ENCODE peak calls at places on chromosomes 5 and 9, in seven cellular contexts. J, B, Q, D, W, M and G are unnamed samples.

GRCh38 chr5:142115937-142116614 is 7.5 kb downstream of the NDFIP1 start:
- DNase-seq in M (peak; percentile 58), Q (no peak), D (no peak), J (peak; percentile 49), W (no peak), B (peak; percentile 41), G (no peak)

GRCh38 chr9:89678394-89679005 is 73.7 kb downstream of the GADD45G start:
- DNase-seq in M (no peak), B (no peak), W (no peak), D (no peak), J (no peak), Q (no peak), G (no peak)

GRCh38 chr9:69090943-69091342 is 55.4 kb downstream of the FXN start:
- DNase-seq in W (no peak), J (no peak), Q (no peak), D (no peak), B (no peak), M (no peak), G (no peak)

GRCh38 chr9:36162211-36162610 is 7.0 kb upstream of the CCIN start:
- DNase-seq in J (no peak), B (no peak), M (no peak), Q (no peak), W (no peak), D (no peak), G (no peak)

GRCh38 chr5:67173959-67174358 is 22.6 kb downstream of the CD180 start:
- DNase-seq in Q (no peak), D (no peak), W (no peak), M (no peak), B (no peak), J (no peak), G (no peak)

GRCh38 chr9:73050887-73051550 is 98.2 kb upstream of the ALDH1A1 start:
- DNase-seq in J (no peak), B (no peak), Q (no peak), W (no peak), D (no peak), M (peak; percentile 55), G (no peak)

GRCh38 chr5:13408616-13409015 is 535.9 kb downstream of the DNAH5 start:
- DNase-seq in J (no peak), B (no peak), W (no peak), M (no peak), Q (no peak), D (no peak), G (no peak)

GRCh38 chr5:96928931-96929708 is 6.8 kb upstream of the LNPEP start:
- DNase-seq in J (no peak), M (no peak), D (no peak), Q (no peak), B (no peak), W (no peak), G (no peak)

GRCh38 chr9:21994526-21994995 is at the start of gene CDKN2B-AS1:
- DNase-seq in J (peak; percentile 83), Q (no peak), M (peak; percentile 85), W (peak; percentile 72), B (peak; percentile 73), D (no peak), G (no peak)

GRCh38 chr5:55936100-55936693 is 58.6 kb downstream of the IL6ST start:
- DNase-seq in M (peak; percentile 89), W (peak; percentile 87), J (peak; percentile 94), B (peak; percentile 92), Q (peak; percentile 38), D (no peak), G (peak; percentile 82)

GRCh38 chr9:121296213-121297127 is 28.5 kb downstream of the GSN start:
- DNase-seq in D (peak; percentile 71), B (no peak), W (no peak), J (no peak), Q (no peak), M (no peak), G (no peak)

GRCh38 chr5:171355302-171355724 is 32.3 kb upstream of the NPM1 start:
- DNase-seq in W (no peak), J (no peak), D (no peak), M (no peak), B (no peak), Q (no peak), G (no peak)

GRCh38 chr9:110088099-110088498 is 119.9 kb downstream of the C9orf152 start:
- DNase-seq in J (no peak), M (no peak), B (peak; percentile 63), W (no peak), Q (no peak), D (no peak), G (no peak)

GRCh38 chr9:2771101-2771500 is 53.8 kb downstream of the KCNV2 start:
- DNase-seq in Q (no peak), M (no peak), J (no peak), W (no peak), D (no peak), B (no peak), G (no peak)

GRCh38 chr5:115324021-115324420 is 27.6 kb upstream of the CCDC112 start:
- DNase-seq in B (no peak), J (peak; percentile 23), Q (no peak), D (no peak), M (no peak), W (no peak), G (no peak)

GRCh38 chr5:132215329-132215728 is 12.3 kb downstream of the P4HA2 start:
- DNase-seq in Q (peak; percentile 80), B (peak; percentile 97), W (peak; percentile 97), J (peak; percentile 98), M (peak; percentile 99), D (peak; percentile 98), G (peak; percentile 88)

GRCh38 chr9:88258012-88258411 is 119.7 kb upstream of the SPATA31C2 start:
- DNase-seq in M (peak; percentile 85), W (peak; percentile 76), B (peak; percentile 73), Q (peak; percentile 29), D (no peak), J (peak; percentile 85), G (no peak)

GRCh38 chr5:133294380-133294779 is 242.6 kb downstream of the HSPA4 start:
- DNase-seq in Q (no peak), J (no peak), B (no peak), W (no peak), D (no peak), M (no peak), G (no peak)

GRCh38 chr5:10130881-10131280 is 118.8 kb downstream of the ATPSCKMT start:
- DNase-seq in M (no peak), D (no peak), J (no peak), Q (no peak), B (no peak), W (no peak), G (no peak)
- H3K4me3 ChIP-seq in M (no peak overlapping the region), D (no peak overlapping the region), J (no peak overlapping the region), Q (no peak overlapping the region), B (no peak overlapping the region), W (no peak overlapping the region), G (no peak overlapping the region)

GRCh38 chr9:126499005-126499910 is 114.5 kb upstream of the LMX1B start:
- DNase-seq in B (peak; percentile 37), M (peak; percentile 79), D (no peak), W (peak; percentile 56), J (peak; percentile 48), Q (no peak), G (no peak)
- H3K4me3 ChIP-seq in B (peak overlapping the region; percentile 50), M (peak overlapping the region; percentile 79), D (peak overlapping the region; percentile 66), W (peak overlapping the region; percentile 23), J (peak overlapping the region; percentile 53), Q (peak overlapping the region; percentile 56), G (peak overlapping the region; percentile 51)

GRCh38 chr9:134338394-134339182 is 12.3 kb downstream of the RXRA start:
- DNase-seq in Q (no peak), M (no peak), D (no peak), J (no peak), B (no peak), W (no peak), G (no peak)

GRCh38 chr9:134340475-134341186 is 14.4 kb downstream of the RXRA start:
- DNase-seq in D (no peak), Q (no peak), B (no peak), W (peak; percentile 76), J (no peak), M (no peak), G (no peak)

GRCh38 chr9:134341306-134341705 is 15.1 kb downstream of the RXRA start:
- DNase-seq in B (no peak), W (peak; percentile 81), J (no peak), M (no peak), D (no peak), Q (no peak), G (no peak)

GRCh38 chr9:134337469-134337868 is 11.2 kb downstream of the RXRA start:
- DNase-seq in D (no peak), W (no peak), M (no peak), B (no peak), Q (no peak), J (no peak), G (no peak)

DNA sequence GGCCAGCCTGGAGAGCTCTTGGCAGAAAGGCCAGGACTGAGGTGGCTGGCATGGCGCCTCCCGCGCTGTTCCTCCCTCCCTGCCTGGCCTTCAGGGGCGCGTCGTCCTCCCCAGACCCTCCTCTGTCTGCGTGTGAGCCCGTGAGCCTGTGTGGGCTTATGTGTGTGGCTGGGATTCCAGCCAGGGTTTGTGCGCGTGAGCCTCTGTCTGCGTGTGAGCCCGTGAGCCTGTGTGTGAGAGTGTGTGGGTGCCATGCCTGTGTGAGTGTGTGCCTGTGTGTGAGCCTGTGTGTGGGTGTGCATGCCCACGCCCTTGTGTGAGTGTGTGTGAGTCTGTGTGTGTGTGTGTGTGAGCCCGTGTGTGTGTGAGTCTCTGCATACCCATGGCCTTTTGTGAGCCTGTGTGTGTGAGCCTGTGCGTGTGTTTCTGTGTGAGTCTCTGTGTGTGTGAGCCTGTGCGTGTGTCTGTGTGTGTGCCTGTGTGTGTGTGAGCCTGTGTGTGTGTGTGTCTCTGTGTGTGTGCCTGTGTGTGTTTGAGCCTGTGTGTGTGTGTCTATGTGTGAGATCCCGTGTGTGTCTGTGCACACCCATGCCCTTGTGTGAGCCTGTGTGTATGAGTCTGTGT is 13.0 kb downstream of the RXRA start:
- DNase-seq in W (no peak), Q (no peak), J (no peak), B (peak; percentile 42), M (no peak), D (no peak), G (no peak)
- H3K4me3 ChIP-seq in W (no peak overlapping the region), Q (no peak overlapping the region), J (no peak overlapping the region), B (no peak overlapping the region), M (no peak overlapping the region), D (peak overlapping the region; percentile 63), G (no peak overlapping the region)

GRCh38 chr9:137168575-137168906 is 1.3 kb downstream of the LRRC26 start:
- DNase-seq in J (no peak), D (no peak), W (no peak), M (peak; percentile 29), B (no peak), Q (no peak), G (no peak)
- H3K4me3 ChIP-seq in J (no peak overlapping the region), D (peak overlapping the region; percentile 67), W (no peak overlapping the region), M (peak overlapping the region; percentile 27), B (no peak overlapping the region), Q (no peak overlapping the region), G (no peak overlapping the region)

GRCh38 chr5:157215143-157215825 is 34.6 kb downstream of the ITK start:
- DNase-seq in B (no peak), Q (no peak), D (no peak), J (no peak), M (no peak), W (no peak), G (no peak)

GRCh38 chr5:157219491-157220271 is 39.0 kb downstream of the ITK start:
- DNase-seq in J (no peak), Q (no peak), M (peak; percentile 32), B (no peak), W (no peak), D (no peak), G (no peak)

GRCh38 chr5:157215826-157216167 is 35.2 kb downstream of the ITK start:
- DNase-seq in J (no peak), M (no peak), B (no peak), W (no peak), D (no peak), Q (no peak), G (no peak)

GRCh38 chr5:157216395-157217142 is 35.9 kb downstream of the ITK start:
- DNase-seq in M (no peak), J (no peak), D (no peak), Q (no peak), W (no peak), B (no peak), G (no peak)

GRCh38 chr5:157217289-157218024 is 36.8 kb downstream of the ITK start:
- DNase-seq in M (no peak), B (no peak), W (no peak), D (no peak), Q (no peak), J (no peak), G (no peak)
- H3K4me3 ChIP-seq in M (no peak overlapping the region), B (no peak overlapping the region), W (no peak overlapping the region), D (no peak overlapping the region), Q (no peak overlapping the region), J (no peak overlapping the region), G (no peak overlapping the region)